ENCODE peak calls at places on chromosome 12, in five cellular contexts. P is cardiac muscle cell; X is K562; Q is astrocyte; L is CD8-positive, alpha-beta T cell. M is an unnamed sample. For H3K4me1, the result is how much of the 10 kb centered on the place peaks cover.

GRCh38 chr12:42786400-42786799 is 196.9 kb upstream of the PRICKLE1 start:
- DNase-seq in P (no peak), X (no peak), Q (peak), L (no peak), M (no peak)

GRCh38 chr12:40663781-40664180 is 28.5 kb upstream of the CNTN1 start:
- DNase-seq in P (no peak), X (no peak), Q (no peak), L (no peak), M (no peak)

GRCh38 chr12:107263980-107264379 is 170.6 kb upstream of the CRY1 start:
- DNase-seq in P (no peak), X (no peak), Q (no peak), L (no peak), M (no peak)

GRCh38 chr12:5081016-5081415 is 37.3 kb downstream of the KCNA5 start:
- DNase-seq in P (peak), X (no peak), Q (no peak), L (no peak), M (no peak)

GRCh38 chr12:96241484-96242256 is 47.5 kb downstream of the ELK3 start:
- DNase-seq in P (peak), X (no peak), Q (peak), L (peak), M (no peak)

GRCh38 chr12:38332814-38333213 is 16.2 kb downstream of the ALG10B start:
- DNase-seq in P (no peak), X (no peak), Q (no peak), L (no peak), M (no peak)

GRCh38 chr12:989751-990278 is 1.2 kb upstream of the ERC1 start:
- DNase-seq in P (peak), X (peak), Q (peak), L (no peak), M (peak)

GRCh38 chr12:120689397-120690082 is 2.6 kb downstream of the MLEC start:
- DNase-seq in P (no peak), X (no peak), Q (peak), L (no peak), M (no peak)

GRCh38 chr12:50090391-50090790 is 5.2 kb downstream of the SMARCD1 start:
- DNase-seq in P (no peak), X (no peak), Q (no peak), L (no peak), M (no peak)

GRCh38 chr12:93325855-93326254 is 51.9 kb upstream of the NUDT4 start:
- DNase-seq in P (peak), X (no peak), Q (peak), L (no peak), M (no peak)

GRCh38 chr12:94650143-94651056 is at the start of gene TMCC3:
- DNase-seq in P (peak), X (no peak), Q (no peak), L (no peak), M (peak)

GRCh38 chr12:75754698-75755097 is 243.3 kb upstream of the KRR1 start:
- DNase-seq in P (no peak), X (no peak), Q (peak), L (no peak), M (no peak)

GRCh38 chr12:88057994-88058718 is 29.0 kb upstream of the C12orf50 start:
- DNase-seq in P (peak), X (no peak), Q (no peak), L (no peak), M (no peak)

GRCh38 chr12:29216797-29217583 is 67.9 kb downstream of the FAR2 start:
- DNase-seq in P (peak), X (no peak), Q (peak), L (no peak), M (no peak)

GRCh38 chr12:131054345-131055092 is 100.8 kb downstream of the ADGRD1 start:
- DNase-seq in P (no peak), X (no peak), Q (no peak), L (no peak), M (no peak)

GRCh38 chr12:88015825-88016224 is 13.4 kb downstream of the C12orf50 start:
- DNase-seq in P (no peak), X (no peak), Q (no peak), L (no peak), M (no peak)

GRCh38 chr12:123115409-123116111 is 35.3 kb downstream of the PITPNM2 start:
- DNase-seq in P (peak), X (no peak), Q (peak), L (no peak), M (peak)

GRCh38 chr12:124306686-124307555 is 12.0 kb downstream of the RFLNA start:
- DNase-seq in P (no peak), X (no peak), Q (no peak), L (no peak), M (no peak)

GRCh38 chr12:106110626-106111300 is 28.0 kb downstream of the NUAK1 start:
- DNase-seq in P (no peak), X (no peak), Q (no peak), L (no peak), M (no peak)

GRCh38 chr12:92297932-92298681 is 152.5 kb upstream of the BTG1 start:
- DNase-seq in P (peak), X (no peak), Q (peak), L (no peak), M (peak)

GRCh38 chr12:93387780-93388179 is 10.1 kb downstream of the NUDT4 start:
- DNase-seq in P (peak), X (no peak), Q (peak), L (no peak), M (no peak)

GRCh38 chr12:2691340-2692111 is 103.2 kb upstream of the FKBP4 start:
- DNase-seq in P (peak), X (no peak), Q (no peak), L (peak), M (no peak)

GRCh38 chr12:113403435-113404415 is at the start of gene SDS:
- DNase-seq in P (peak), X (peak), Q (peak), L (no peak), M (no peak)

GRCh38 chr12:25187781-25188180 is 7.2 kb downstream of the DNAI7 start:
- DNase-seq in P (peak), X (no peak), Q (peak), L (no peak), M (no peak)

GRCh38 chr12:5969974-5970690 is 25.1 kb upstream of the ANO2 start:
- DNase-seq in P (no peak), X (no peak), Q (no peak), L (no peak), M (no peak)

GRCh38 chr12:108744021-108744897 is 12.9 kb upstream of the CORO1C start:
- DNase-seq in P (no peak), X (no peak), Q (no peak), L (no peak), M (no peak)

GRCh38 chr12:75207338-75208083 is 2.1 kb downstream of the KCNC2 start:
- DNase-seq in P (no peak), X (no peak), Q (no peak), L (no peak), M (no peak)

GRCh38 chr12:105382771-105383632 is 52.5 kb downstream of the C12orf75 start:
- DNase-seq in P (peak), X (peak), Q (peak), L (no peak), M (peak)

GRCh38 chr12:19223018-19223417 is 93.5 kb downstream of the PLEKHA5 start:
- DNase-seq in P (no peak), X (no peak), Q (no peak), L (no peak), M (no peak)

GRCh38 chr12:106357549-106358409 is at the start of gene POLR3B:
- DNase-seq in P (peak), X (peak), Q (peak), L (peak), M (peak)

DNA sequence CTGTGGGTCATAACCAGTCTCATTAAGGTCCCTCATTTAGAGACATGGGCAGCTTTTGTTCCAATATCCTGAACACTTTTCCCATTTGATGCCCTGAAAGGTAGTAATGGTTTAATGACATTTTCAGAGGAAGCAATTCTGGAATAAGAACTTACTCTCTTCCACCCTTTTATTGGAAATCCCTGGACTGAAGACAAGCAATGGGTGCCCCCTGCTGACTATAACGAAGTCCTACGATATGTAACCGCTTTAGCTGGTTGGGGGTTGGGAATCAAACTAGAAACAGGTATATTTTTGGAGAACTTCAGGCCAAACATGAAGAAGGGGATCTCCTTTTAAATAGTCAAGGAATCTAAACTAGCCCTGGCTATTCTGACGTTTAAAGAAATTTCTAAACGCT is 20.5 kb downstream of the SARNP start:
- DNase-seq in P (peak), X (peak), Q (peak), L (no peak), M (peak)
- TF ChIP-seq CTCF in P (peak), X (peak), Q (peak), L (no peak), M (peak)

DNA sequence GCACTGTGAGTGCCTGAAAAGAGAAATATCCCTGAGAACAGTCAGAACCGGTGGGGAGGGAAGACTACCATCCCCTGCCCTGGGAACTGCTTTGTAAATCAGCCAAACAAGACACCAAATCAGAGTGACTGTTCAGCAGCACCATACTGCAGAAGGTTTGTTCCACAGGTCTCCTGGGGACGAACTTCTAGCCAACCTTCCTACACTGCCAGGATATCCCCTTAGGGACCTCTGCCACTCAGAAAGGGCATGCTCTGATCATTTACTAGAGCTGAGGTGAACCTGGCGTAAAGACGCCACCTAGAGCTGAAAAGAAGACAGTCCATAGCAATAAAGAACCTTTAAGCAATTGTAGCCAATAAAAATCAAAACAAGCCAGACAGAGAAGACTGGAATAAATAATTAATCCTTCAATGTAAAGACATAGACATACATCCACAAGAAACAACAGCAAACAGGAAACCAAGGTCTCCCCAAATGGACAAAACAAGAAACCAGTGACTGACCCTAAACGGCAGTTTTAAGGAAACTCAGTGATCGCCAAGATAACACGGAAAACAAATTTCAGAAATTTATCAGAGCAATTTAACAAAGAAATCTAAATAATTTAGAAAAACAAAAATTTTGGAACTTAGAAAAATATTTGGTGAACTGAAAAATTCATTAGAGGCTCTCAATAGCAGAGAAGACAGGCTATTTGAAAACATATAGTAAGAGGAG is 228.1 kb upstream of the AMIGO2 start:
- DNase-seq in P (peak), X (peak), Q (peak), L (peak), M (no peak)
- H3K4me3 ChIP-seq in P (no peak), X (no peak), Q (no peak), L (peak), M (peak)

GRCh38 chr12:85968606-85969005 is 94.5 kb downstream of the NTS start:
- DNase-seq in P (no peak), X (no peak), Q (no peak), L (no peak), M (no peak)

GRCh38 chr12:85975716-85976115 is 101.6 kb downstream of the NTS start:
- DNase-seq in P (no peak), X (no peak), Q (no peak), L (no peak), M (no peak)

GRCh38 chr12:85971800-85972199 is 97.7 kb downstream of the NTS start:
- DNase-seq in P (no peak), X (no peak), Q (no peak), L (no peak), M (no peak)
- H3K4me1 ChIP-seq in P (under half), X (under half), Q (under half), L (under half), M (under half)

GRCh38 chr12:63068857-63069442 is 82.1 kb downstream of the AVPR1A start:
- DNase-seq in P (peak), X (peak), Q (peak), L (no peak), M (no peak)
- TF ChIP-seq CTCF in P (peak), X (peak), Q (peak), L (no peak), M (peak)

M was measured in tibial nerve.